ENCODE peak calls at places on chromosome 5, in five cellular contexts. One of them, this sample, is unnamed.

GRCh38 chr5:83834306-83834705 is 113.7 kb upstream of the HAPLN1 start:
- DNase-seq in Calu3: no peak
- DNase-seq in OCI-LY7: no peak
- DNase-seq in cardiac fibroblast: no peak
- DNase-seq in breast epithelium: no peak
- DNase-seq in this sample: no peak

GRCh38 chr5:62268239-62268638 is 37.8 kb upstream of the KIF2A start:
- DNase-seq in Calu3: peak
- DNase-seq in OCI-LY7: no peak
- DNase-seq in cardiac fibroblast: no peak
- DNase-seq in breast epithelium: peak
- DNase-seq in this sample: no peak

GRCh38 chr5:42944989-42945388 is 95.1 kb downstream of the ANXA2R start:
- DNase-seq in Calu3: peak
- DNase-seq in OCI-LY7: no peak
- DNase-seq in cardiac fibroblast: peak
- DNase-seq in breast epithelium: no peak
- DNase-seq in this sample: no peak

GRCh38 chr5:10762776-10763500 is 1.9 kb upstream of the DAP start:
- DNase-seq in Calu3: no peak
- DNase-seq in OCI-LY7: peak
- DNase-seq in cardiac fibroblast: no peak
- DNase-seq in breast epithelium: no peak
- DNase-seq in this sample: no peak

GRCh38 chr5:45642370-45642769 is 53.8 kb downstream of the HCN1 start:
- DNase-seq in Calu3: no peak
- DNase-seq in OCI-LY7: no peak
- DNase-seq in cardiac fibroblast: no peak
- DNase-seq in breast epithelium: no peak
- DNase-seq in this sample: no peak

GRCh38 chr5:129271309-129271708 is 176.8 kb downstream of the ISOC1 start:
- DNase-seq in Calu3: peak
- DNase-seq in OCI-LY7: peak
- DNase-seq in cardiac fibroblast: peak
- DNase-seq in breast epithelium: no peak
- DNase-seq in this sample: no peak

GRCh38 chr5:171851251-171851650 is 65.6 kb downstream of the SMIM23 start:
- DNase-seq in Calu3: no peak
- DNase-seq in OCI-LY7: no peak
- DNase-seq in cardiac fibroblast: no peak
- DNase-seq in breast epithelium: no peak
- DNase-seq in this sample: no peak

GRCh38 chr5:75509956-75510355 is 1.5 kb downstream of the CERT1 start:
- DNase-seq in Calu3: peak
- DNase-seq in OCI-LY7: no peak
- DNase-seq in cardiac fibroblast: peak
- DNase-seq in breast epithelium: no peak
- DNase-seq in this sample: peak

GRCh38 chr5:132408965-132409364 is 39.5 kb downstream of the SLC22A5 start:
- DNase-seq in Calu3: no peak
- DNase-seq in OCI-LY7: no peak
- DNase-seq in cardiac fibroblast: no peak
- DNase-seq in breast epithelium: no peak
- DNase-seq in this sample: no peak

GRCh38 chr5:169626779-169627178 is 10.3 kb upstream of the DOCK2 start:
- DNase-seq in Calu3: no peak
- DNase-seq in OCI-LY7: no peak
- DNase-seq in cardiac fibroblast: peak
- DNase-seq in breast epithelium: no peak
- DNase-seq in this sample: no peak

GRCh38 chr5:137142371-137143243 is 356.5 kb downstream of the SPOCK1 start:
- DNase-seq in Calu3: peak
- DNase-seq in OCI-LY7: no peak
- DNase-seq in cardiac fibroblast: peak
- DNase-seq in breast epithelium: peak
- DNase-seq in this sample: no peak

GRCh38 chr5:55773057-55773456 is 35.2 kb downstream of the DDX4 start:
- DNase-seq in Calu3: peak
- DNase-seq in OCI-LY7: no peak
- DNase-seq in cardiac fibroblast: no peak
- DNase-seq in breast epithelium: no peak
- DNase-seq in this sample: no peak

GRCh38 chr5:111855356-111855755 is 98.4 kb upstream of the NREP start:
- DNase-seq in Calu3: no peak
- DNase-seq in OCI-LY7: no peak
- DNase-seq in cardiac fibroblast: no peak
- DNase-seq in breast epithelium: no peak
- DNase-seq in this sample: no peak

GRCh38 chr5:136629125-136629790 is 263.9 kb upstream of the TRPC7 start:
- DNase-seq in Calu3: no peak
- DNase-seq in OCI-LY7: no peak
- DNase-seq in cardiac fibroblast: no peak
- DNase-seq in breast epithelium: no peak
- DNase-seq in this sample: no peak

GRCh38 chr5:136042665-136043121 is 13.9 kb downstream of the TGFBI start:
- DNase-seq in Calu3: no peak
- DNase-seq in OCI-LY7: peak
- DNase-seq in cardiac fibroblast: peak
- DNase-seq in breast epithelium: no peak
- DNase-seq in this sample: no peak

GRCh38 chr5:73507062-73507461 is 8.8 kb downstream of the BTF3 start:
- DNase-seq in Calu3: no peak
- DNase-seq in OCI-LY7: no peak
- DNase-seq in cardiac fibroblast: peak
- DNase-seq in breast epithelium: no peak
- DNase-seq in this sample: no peak

DNA sequence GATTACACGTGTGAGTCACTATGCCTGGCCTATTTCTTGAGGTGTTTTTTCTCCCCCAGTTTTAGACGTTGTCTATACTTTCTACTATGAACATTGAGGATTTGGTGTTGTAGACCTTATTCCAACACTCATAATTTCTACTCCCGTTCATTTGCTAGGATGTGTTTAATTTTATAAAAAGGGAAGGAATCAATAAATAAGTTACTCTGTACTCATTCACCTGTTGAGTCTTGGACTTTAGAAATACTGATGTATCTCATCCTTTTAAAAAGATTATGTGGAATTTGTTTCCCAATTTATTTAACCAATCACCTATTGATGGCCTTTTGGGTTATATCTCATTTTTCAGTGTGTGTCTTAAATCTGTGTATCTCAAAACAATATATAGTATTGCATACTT is 3.2 kb downstream of the CDK7 start:
- DNase-seq in Calu3: no peak
- DNase-seq in OCI-LY7: no peak
- DNase-seq in cardiac fibroblast: no peak
- DNase-seq in breast epithelium: no peak
- DNase-seq in this sample: no peak
- TF ChIP-seq CTCF in Calu3: no peak
- TF ChIP-seq CTCF in OCI-LY7: no peak
- TF ChIP-seq CTCF in cardiac fibroblast: no peak
- TF ChIP-seq CTCF in breast epithelium: no peak
- TF ChIP-seq CTCF in this sample: no peak

GRCh38 chr5:78540335-78541057 is 108.1 kb downstream of the LHFPL2 start:
- DNase-seq in Calu3: no peak
- DNase-seq in OCI-LY7: no peak
- DNase-seq in cardiac fibroblast: no peak
- DNase-seq in breast epithelium: peak
- DNase-seq in this sample: no peak
- TF ChIP-seq CTCF in Calu3: no peak
- TF ChIP-seq CTCF in OCI-LY7: no peak
- TF ChIP-seq CTCF in cardiac fibroblast: no peak
- TF ChIP-seq CTCF in breast epithelium: no peak
- TF ChIP-seq CTCF in this sample: no peak

GRCh38 chr5:122093861-122094650 is 16.0 kb upstream of the LOX start:
- DNase-seq in Calu3: no peak
- DNase-seq in OCI-LY7: no peak
- DNase-seq in cardiac fibroblast: no peak
- DNase-seq in breast epithelium: no peak
- DNase-seq in this sample: no peak

GRCh38 chr5:122093415-122093814 is 15.4 kb upstream of the LOX start:
- DNase-seq in Calu3: no peak
- DNase-seq in OCI-LY7: no peak
- DNase-seq in cardiac fibroblast: peak
- DNase-seq in breast epithelium: no peak
- DNase-seq in this sample: no peak

GRCh38 chr5:122089614-122090013 is 11.6 kb upstream of the LOX start:
- DNase-seq in Calu3: no peak
- DNase-seq in OCI-LY7: no peak
- DNase-seq in cardiac fibroblast: peak
- DNase-seq in breast epithelium: no peak
- DNase-seq in this sample: no peak

GRCh38 chr5:122089096-122089495 is 11.0 kb upstream of the LOX start:
- DNase-seq in Calu3: no peak
- DNase-seq in OCI-LY7: no peak
- DNase-seq in cardiac fibroblast: peak
- DNase-seq in breast epithelium: no peak
- DNase-seq in this sample: no peak

DNA sequence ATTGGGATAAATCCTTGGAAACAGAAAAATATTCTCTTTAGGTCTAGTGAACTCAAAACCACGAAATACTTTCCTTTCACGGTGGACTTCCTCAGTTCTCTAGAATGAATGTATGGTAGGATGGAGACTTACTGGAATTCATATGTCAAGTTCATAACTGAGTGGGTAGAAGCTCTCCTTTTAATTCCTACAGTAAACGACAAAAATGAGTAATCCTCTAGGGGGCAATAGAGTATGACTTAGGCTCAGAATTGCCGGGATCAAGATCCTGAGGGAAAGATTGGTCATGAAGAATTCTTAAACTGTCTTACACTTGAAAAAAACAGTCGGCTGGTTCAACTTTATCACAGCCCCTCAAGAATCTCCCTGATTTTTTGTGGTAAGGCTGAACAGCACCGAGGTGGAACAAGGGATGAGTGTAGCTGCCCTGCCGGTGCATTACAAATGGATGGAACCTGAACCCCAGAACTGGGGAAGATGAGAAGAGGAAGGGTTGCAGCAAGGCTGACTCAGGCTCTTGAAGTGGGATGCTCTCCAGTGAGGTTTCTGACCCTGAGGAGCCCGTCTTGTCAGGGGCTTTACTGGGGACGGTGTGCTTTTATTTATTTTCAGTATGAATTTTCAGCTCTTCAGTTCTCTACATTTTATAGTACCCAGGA is 14.0 kb upstream of the LOX start:
- DNase-seq in Calu3: no peak
- DNase-seq in OCI-LY7: no peak
- DNase-seq in cardiac fibroblast: peak
- DNase-seq in breast epithelium: no peak
- DNase-seq in this sample: no peak
- TF ChIP-seq CTCF in Calu3: peak
- TF ChIP-seq CTCF in OCI-LY7: peak
- TF ChIP-seq CTCF in cardiac fibroblast: peak
- TF ChIP-seq CTCF in breast epithelium: peak
- TF ChIP-seq CTCF in this sample: no peak

DNA sequence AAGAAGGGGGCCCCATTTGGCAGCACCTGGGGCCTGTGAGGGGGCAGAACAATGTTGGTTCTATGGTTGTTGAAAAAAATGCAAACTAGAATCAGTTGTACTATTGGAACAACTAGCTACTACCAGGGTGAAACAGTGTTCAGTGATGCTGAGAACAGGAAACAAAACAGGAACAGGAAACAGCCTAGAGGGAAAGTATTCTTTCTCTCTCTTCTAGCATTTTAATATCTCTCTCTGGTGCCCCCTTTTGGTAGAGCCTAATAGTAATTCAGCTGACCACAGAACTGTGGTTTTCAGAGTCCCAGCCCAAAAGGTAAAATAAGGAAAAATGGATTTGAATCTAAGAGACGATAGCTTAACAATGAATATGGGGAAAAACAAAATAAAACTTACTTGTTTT is 138.0 kb upstream of the KCNN2 start:
- DNase-seq in Calu3: peak
- DNase-seq in OCI-LY7: peak
- DNase-seq in cardiac fibroblast: peak
- DNase-seq in breast epithelium: no peak
- DNase-seq in this sample: no peak
- TF ChIP-seq CTCF in Calu3: no peak
- TF ChIP-seq CTCF in OCI-LY7: peak
- TF ChIP-seq CTCF in cardiac fibroblast: peak
- TF ChIP-seq CTCF in breast epithelium: no peak
- TF ChIP-seq CTCF in this sample: peak

This sample was measured in GM20000.